ENCODE peak calls at places on chromosomes 3 and 15, in ten cellular contexts. One of them, this sample, is unnamed.

GRCh38 chr15:40932625-40933519 is 3.7 kb downstream of the DLL4 start:
- DNase-seq in foreskin fibroblast: no peak
- DNase-seq in left cardiac atrium: no peak
- DNase-seq in dorsolateral prefrontal cortex: no peak
- DNase-seq in neuronal stem cell: no peak
- DNase-seq in WTC11: no peak
- DNase-seq in EH: no peak
- DNase-seq in hepatocyte: no peak
- DNase-seq in caudate nucleus: no peak
- DNase-seq in iPS-NIHi11: no peak
- DNase-seq in this sample: no peak

GRCh38 chr15:73885954-73886700 is 12.8 kb downstream of the TBC1D21 start:
- DNase-seq in foreskin fibroblast: no peak
- DNase-seq in left cardiac atrium: no peak
- DNase-seq in dorsolateral prefrontal cortex: no peak
- DNase-seq in neuronal stem cell: no peak
- DNase-seq in WTC11: no peak
- DNase-seq in EH: no peak
- DNase-seq in hepatocyte: no peak
- DNase-seq in caudate nucleus: no peak
- DNase-seq in iPS-NIHi11: no peak
- DNase-seq in this sample: no peak

GRCh38 chr3:187264946-187265345 is 26.6 kb downstream of the MASP1 start:
- DNase-seq in foreskin fibroblast: peak
- DNase-seq in left cardiac atrium: no peak
- DNase-seq in dorsolateral prefrontal cortex: no peak
- DNase-seq in neuronal stem cell: no peak
- DNase-seq in WTC11: no peak
- DNase-seq in EH: peak
- DNase-seq in hepatocyte: no peak
- DNase-seq in caudate nucleus: no peak
- DNase-seq in iPS-NIHi11: no peak
- DNase-seq in this sample: no peak

GRCh38 chr3:161171113-161171512 is 50.0 kb upstream of the NMD3 start:
- DNase-seq in foreskin fibroblast: peak
- DNase-seq in left cardiac atrium: peak
- DNase-seq in dorsolateral prefrontal cortex: no peak
- DNase-seq in neuronal stem cell: no peak
- DNase-seq in WTC11: no peak
- DNase-seq in EH: peak
- DNase-seq in hepatocyte: peak
- DNase-seq in caudate nucleus: no peak
- DNase-seq in iPS-NIHi11: no peak
- DNase-seq in this sample: no peak

GRCh38 chr15:35925634-35926380 is 379.8 kb upstream of the DPH6 start:
- DNase-seq in foreskin fibroblast: no peak
- DNase-seq in left cardiac atrium: no peak
- DNase-seq in dorsolateral prefrontal cortex: no peak
- DNase-seq in neuronal stem cell: no peak
- DNase-seq in WTC11: no peak
- DNase-seq in EH: peak
- DNase-seq in hepatocyte: peak
- DNase-seq in caudate nucleus: no peak
- DNase-seq in iPS-NIHi11: no peak
- DNase-seq in this sample: no peak

GRCh38 chr15:53116169-53116568 is 326.0 kb upstream of the ONECUT1 start:
- DNase-seq in foreskin fibroblast: no peak
- DNase-seq in left cardiac atrium: no peak
- DNase-seq in dorsolateral prefrontal cortex: no peak
- DNase-seq in neuronal stem cell: no peak
- DNase-seq in WTC11: no peak
- DNase-seq in EH: no peak
- DNase-seq in hepatocyte: no peak
- DNase-seq in caudate nucleus: no peak
- DNase-seq in iPS-NIHi11: no peak
- DNase-seq in this sample: no peak

GRCh38 chr3:54870423-54870822 is 57.4 kb downstream of the LRTM1 start:
- DNase-seq in foreskin fibroblast: peak
- DNase-seq in left cardiac atrium: no peak
- DNase-seq in dorsolateral prefrontal cortex: no peak
- DNase-seq in neuronal stem cell: peak
- DNase-seq in WTC11: no peak
- DNase-seq in EH: peak
- DNase-seq in hepatocyte: peak
- DNase-seq in caudate nucleus: no peak
- DNase-seq in iPS-NIHi11: peak
- DNase-seq in this sample: no peak

GRCh38 chr15:68310178-68310810 is 32.7 kb downstream of the FEM1B start:
- DNase-seq in foreskin fibroblast: no peak
- DNase-seq in left cardiac atrium: no peak
- DNase-seq in dorsolateral prefrontal cortex: peak
- DNase-seq in neuronal stem cell: no peak
- DNase-seq in WTC11: no peak
- DNase-seq in EH: no peak
- DNase-seq in hepatocyte: peak
- DNase-seq in caudate nucleus: no peak
- DNase-seq in iPS-NIHi11: no peak
- DNase-seq in this sample: no peak

GRCh38 chr15:71011503-71012155 is 103.6 kb upstream of the THSD4 start:
- DNase-seq in foreskin fibroblast: peak
- DNase-seq in left cardiac atrium: no peak
- DNase-seq in dorsolateral prefrontal cortex: no peak
- DNase-seq in neuronal stem cell: peak
- DNase-seq in WTC11: no peak
- DNase-seq in EH: peak
- DNase-seq in hepatocyte: peak
- DNase-seq in caudate nucleus: no peak
- DNase-seq in iPS-NIHi11: peak
- DNase-seq in this sample: no peak

GRCh38 chr15:80932989-80933388 is 56.6 kb downstream of the MESD start:
- DNase-seq in foreskin fibroblast: peak
- DNase-seq in left cardiac atrium: peak
- DNase-seq in dorsolateral prefrontal cortex: no peak
- DNase-seq in neuronal stem cell: no peak
- DNase-seq in WTC11: no peak
- DNase-seq in EH: no peak
- DNase-seq in hepatocyte: no peak
- DNase-seq in caudate nucleus: no peak
- DNase-seq in iPS-NIHi11: no peak
- DNase-seq in this sample: no peak

This sample was measured in T-helper 1 cell.